ENCODE peak calls at places on chromosomes 2 and 18, in five cellular contexts. Y, B, I, G and N are unnamed samples.

GRCh38 chr2:26316041-26316440 is 29.9 kb upstream of the SELENOI start:
- DNase-seq in Y (no peak), B (no peak), I (no peak), G (no peak), N (peak)

GRCh38 chr2:232336956-232337700 is 41.4 kb upstream of the ALPP start:
- DNase-seq in Y (no peak), B (no peak), I (no peak), G (no peak), N (no peak)

GRCh38 chr2:23486676-23487075 is 101.7 kb downstream of the KLHL29 start:
- DNase-seq in Y (no peak), B (no peak), I (no peak), G (no peak), N (no peak)

GRCh38 chr2:215830313-215830712 is 183.0 kb downstream of the MREG start:
- DNase-seq in Y (no peak), B (no peak), I (no peak), G (no peak), N (no peak)

GRCh38 chr18:35095983-35096676 is 54.9 kb downstream of the MAPRE2 start:
- DNase-seq in Y (no peak), B (no peak), I (no peak), G (no peak), N (no peak)

GRCh38 chr2:211035548-211036185 is 479.3 kb downstream of the CPS1 start:
- DNase-seq in Y (no peak), B (no peak), I (peak), G (peak), N (no peak)

GRCh38 chr2:234191819-234192407 is 141.4 kb downstream of the SPP2 start:
- DNase-seq in Y (no peak), B (no peak), I (no peak), G (no peak), N (no peak)

GRCh38 chr2:10289891-10290290 is 12.8 kb upstream of the HPCAL1 start:
- DNase-seq in Y (peak), B (no peak), I (no peak), G (no peak), N (peak)

GRCh38 chr2:220442012-220442411 is 814.6 kb downstream of the SLC4A3 start:
- DNase-seq in Y (no peak), B (no peak), I (no peak), G (no peak), N (no peak)

GRCh38 chr18:46341989-46342525 is 237.9 kb downstream of the HAUS1 start:
- DNase-seq in Y (no peak), B (no peak), I (no peak), G (no peak), N (no peak)

GRCh38 chr18:61896767-61897166 is 4.0 kb upstream of the RNF152 start:
- DNase-seq in Y (no peak), B (no peak), I (peak), G (no peak), N (no peak)

GRCh38 chr18:34222025-34222395 is 2.7 kb downstream of the NOL4 start:
- DNase-seq in Y (no peak), B (no peak), I (peak), G (no peak), N (no peak)

GRCh38 chr2:71948781-71949536 is 198.7 kb downstream of the CYP26B1 start:
- DNase-seq in Y (no peak), B (no peak), I (no peak), G (no peak), N (no peak)

GRCh38 chr2:126811101-126811500 is 87.6 kb upstream of the TEX51 start:
- DNase-seq in Y (no peak), B (no peak), I (no peak), G (no peak), N (no peak)

GRCh38 chr2:85584354-85584856 is at the start of gene VAMP5:
- DNase-seq in Y (no peak), B (no peak), I (no peak), G (no peak), N (peak)

GRCh38 chr2:23137161-23137560 is 247.8 kb upstream of the KLHL29 start:
- DNase-seq in Y (no peak), B (no peak), I (no peak), G (no peak), N (no peak)

GRCh38 chr2:26457241-26457666 is 20.7 kb downstream of the OTOF start:
- DNase-seq in Y (no peak), B (no peak), I (no peak), G (no peak), N (no peak)

GRCh38 chr18:45164551-45164950 is 450.7 kb upstream of the SLC14A2 start:
- DNase-seq in Y (no peak), B (no peak), I (no peak), G (no peak), N (no peak)

GRCh38 chr2:71254776-71255175 is 27.9 kb upstream of the PAIP2B start:
- DNase-seq in Y (no peak), B (no peak), I (no peak), G (no peak), N (no peak)